ENCODE peak calls at places on chromosomes 4 and X, in six cellular contexts. One of them, this sample, is unnamed.
A peak's percentile ranks its signal among the peaks of the same experiment; 100 is the strongest.

GRCh38 chr4:122259849-122260248 is 107.7 kb downstream of the BLTP1 start:
- DNase-seq in NCI-H1694 treated with DMSO at 0.1 percent for 48 hours: no peak
- DNase-seq in GM04503: no peak
- DNase-seq in AG08396: no peak
- DNase-seq in germinal center: no peak
- DNase-seq in cardiac muscle cell: no peak
- DNase-seq in this sample: no peak

GRCh38 chrX:135264210-135264609 is 12.3 kb downstream of the ETDA start:
- DNase-seq in NCI-H1694 treated with DMSO at 0.1 percent for 48 hours: no peak
- DNase-seq in GM04503: no peak
- DNase-seq in AG08396: no peak
- DNase-seq in germinal center: no peak
- DNase-seq in cardiac muscle cell: no peak
- DNase-seq in this sample: no peak

GRCh38 chrX:313546-313945 is 5.0 kb downstream of the GTPBP6 start:
- DNase-seq in NCI-H1694 treated with DMSO at 0.1 percent for 48 hours: no peak
- DNase-seq in GM04503: no peak
- DNase-seq in AG08396: no peak
- DNase-seq in germinal center: no peak
- DNase-seq in cardiac muscle cell: no peak
- DNase-seq in this sample: no peak

GRCh38 chrX:96483642-96484160 is 200.9 kb upstream of the DIAPH2 start:
- DNase-seq in NCI-H1694 treated with DMSO at 0.1 percent for 48 hours: no peak
- DNase-seq in GM04503: no peak
- DNase-seq in AG08396: no peak
- DNase-seq in germinal center: no peak
- DNase-seq in cardiac muscle cell: no peak
- DNase-seq in this sample: no peak

GRCh38 chr4:139454111-139454600 is at the start of gene RAB33B:
- DNase-seq in NCI-H1694 treated with DMSO at 0.1 percent for 48 hours: no peak
- DNase-seq in GM04503: peak; percentile 47
- DNase-seq in AG08396: no peak
- DNase-seq in germinal center: peak; percentile 41
- DNase-seq in cardiac muscle cell: peak; percentile 94
- DNase-seq in this sample: no peak

GRCh38 chr4:107825072-107825789 is 499 bp downstream of the SGMS2 start:
- DNase-seq in NCI-H1694 treated with DMSO at 0.1 percent for 48 hours: no peak
- DNase-seq in GM04503: no peak
- DNase-seq in AG08396: peak; percentile 59
- DNase-seq in germinal center: peak; percentile 8
- DNase-seq in cardiac muscle cell: peak; percentile 65
- DNase-seq in this sample: no peak

GRCh38 chr4:64385177-64385549 is 24.1 kb downstream of the TECRL start:
- DNase-seq in NCI-H1694 treated with DMSO at 0.1 percent for 48 hours: no peak
- DNase-seq in GM04503: no peak
- DNase-seq in AG08396: no peak
- DNase-seq in germinal center: no peak
- DNase-seq in cardiac muscle cell: no peak
- DNase-seq in this sample: no peak

GRCh38 chrX:106952988-106953387 is 32.8 kb downstream of the CLDN2 start:
- DNase-seq in NCI-H1694 treated with DMSO at 0.1 percent for 48 hours: peak; percentile 14
- DNase-seq in GM04503: no peak
- DNase-seq in AG08396: no peak
- DNase-seq in germinal center: peak; percentile 2
- DNase-seq in cardiac muscle cell: peak; percentile 48
- DNase-seq in this sample: no peak

GRCh38 chrX:118571829-118572228 is 76.2 kb downstream of the DOCK11 start:
- DNase-seq in NCI-H1694 treated with DMSO at 0.1 percent for 48 hours: no peak
- DNase-seq in GM04503: no peak
- DNase-seq in AG08396: peak; percentile 6
- DNase-seq in germinal center: no peak
- DNase-seq in cardiac muscle cell: peak; percentile 69
- DNase-seq in this sample: no peak

GRCh38 chr4:126778348-126778747 is 854.4 kb upstream of the INTU start:
- DNase-seq in NCI-H1694 treated with DMSO at 0.1 percent for 48 hours: no peak
- DNase-seq in GM04503: peak; percentile 56
- DNase-seq in AG08396: peak; percentile 37
- DNase-seq in germinal center: no peak
- DNase-seq in cardiac muscle cell: peak; percentile 80
- DNase-seq in this sample: no peak

GRCh38 chrX:120697053-120697452 is 67.2 kb upstream of the C1GALT1C1 start:
- DNase-seq in NCI-H1694 treated with DMSO at 0.1 percent for 48 hours: no peak
- DNase-seq in GM04503: no peak
- DNase-seq in AG08396: no peak
- DNase-seq in germinal center: no peak
- DNase-seq in cardiac muscle cell: no peak
- DNase-seq in this sample: no peak

GRCh38 chrX:129772796-129773431 is 6.8 kb upstream of the SASH3 start:
- DNase-seq in NCI-H1694 treated with DMSO at 0.1 percent for 48 hours: no peak
- DNase-seq in GM04503: no peak
- DNase-seq in AG08396: no peak
- DNase-seq in germinal center: peak; percentile 65
- DNase-seq in cardiac muscle cell: no peak
- DNase-seq in this sample: no peak

GRCh38 chr4:183960021-183960420 is 54.9 kb downstream of the STOX2 start:
- DNase-seq in NCI-H1694 treated with DMSO at 0.1 percent for 48 hours: peak; percentile 84
- DNase-seq in GM04503: no peak
- DNase-seq in AG08396: peak; percentile 38
- DNase-seq in germinal center: no peak
- DNase-seq in cardiac muscle cell: peak; percentile 84
- DNase-seq in this sample: no peak

GRCh38 chr4:28921886-28922285 is 1798.3 kb upstream of the PCDH7 start:
- DNase-seq in NCI-H1694 treated with DMSO at 0.1 percent for 48 hours: no peak
- DNase-seq in GM04503: no peak
- DNase-seq in AG08396: no peak
- DNase-seq in germinal center: no peak
- DNase-seq in cardiac muscle cell: no peak
- DNase-seq in this sample: no peak

GRCh38 chr4:106929248-106929647 is 106.9 kb downstream of the DKK2 start:
- DNase-seq in NCI-H1694 treated with DMSO at 0.1 percent for 48 hours: no peak
- DNase-seq in GM04503: no peak
- DNase-seq in AG08396: no peak
- DNase-seq in germinal center: no peak
- DNase-seq in cardiac muscle cell: no peak
- DNase-seq in this sample: no peak

GRCh38 chrX:131675596-131676194 is 131.8 kb downstream of the OR13H1 start:
- DNase-seq in NCI-H1694 treated with DMSO at 0.1 percent for 48 hours: peak; percentile 15
- DNase-seq in GM04503: no peak
- DNase-seq in AG08396: peak; percentile 28
- DNase-seq in germinal center: peak; percentile 3
- DNase-seq in cardiac muscle cell: peak; percentile 1
- DNase-seq in this sample: no peak

GRCh38 chr4:47567511-47567910 is 82.4 kb downstream of the ATP10D start:
- DNase-seq in NCI-H1694 treated with DMSO at 0.1 percent for 48 hours: no peak
- DNase-seq in GM04503: no peak
- DNase-seq in AG08396: no peak
- DNase-seq in germinal center: no peak
- DNase-seq in cardiac muscle cell: no peak
- DNase-seq in this sample: no peak

GRCh38 chr4:71259305-71259704 is 79.5 kb upstream of the SLC4A4 start:
- DNase-seq in NCI-H1694 treated with DMSO at 0.1 percent for 48 hours: no peak
- DNase-seq in GM04503: no peak
- DNase-seq in AG08396: no peak
- DNase-seq in germinal center: no peak
- DNase-seq in cardiac muscle cell: no peak
- DNase-seq in this sample: no peak

GRCh38 chr4:28010543-28011235 is 1150.0 kb downstream of the STIM2 start:
- DNase-seq in NCI-H1694 treated with DMSO at 0.1 percent for 48 hours: no peak
- DNase-seq in GM04503: no peak
- DNase-seq in AG08396: no peak
- DNase-seq in germinal center: no peak
- DNase-seq in cardiac muscle cell: peak; percentile 9
- DNase-seq in this sample: no peak

GRCh38 chr4:7368296-7368695 is 66.4 kb downstream of the PSAPL1 start:
- DNase-seq in NCI-H1694 treated with DMSO at 0.1 percent for 48 hours: no peak
- DNase-seq in GM04503: no peak
- DNase-seq in AG08396: no peak
- DNase-seq in germinal center: no peak
- DNase-seq in cardiac muscle cell: no peak
- DNase-seq in this sample: no peak

GRCh38 chr4:60565558-60565957 is 634.6 kb upstream of the ADGRL3 start:
- DNase-seq in NCI-H1694 treated with DMSO at 0.1 percent for 48 hours: no peak
- DNase-seq in GM04503: no peak
- DNase-seq in AG08396: no peak
- DNase-seq in germinal center: no peak
- DNase-seq in cardiac muscle cell: no peak
- DNase-seq in this sample: no peak

GRCh38 chr4:107734120-107734519 is 14.1 kb upstream of the PAPSS1 start:
- DNase-seq in NCI-H1694 treated with DMSO at 0.1 percent for 48 hours: no peak
- DNase-seq in GM04503: no peak
- DNase-seq in AG08396: no peak
- DNase-seq in germinal center: no peak
- DNase-seq in cardiac muscle cell: peak; percentile 31
- DNase-seq in this sample: no peak

GRCh38 chr4:123209436-123209835 is 187.2 kb upstream of the SPRY1 start:
- DNase-seq in NCI-H1694 treated with DMSO at 0.1 percent for 48 hours: no peak
- DNase-seq in GM04503: no peak
- DNase-seq in AG08396: no peak
- DNase-seq in germinal center: no peak
- DNase-seq in cardiac muscle cell: peak; percentile 17
- DNase-seq in this sample: no peak

GRCh38 chr4:3306465-3306864 is 13.6 kb downstream of the RGS12 start:
- DNase-seq in NCI-H1694 treated with DMSO at 0.1 percent for 48 hours: no peak
- DNase-seq in GM04503: no peak
- DNase-seq in AG08396: no peak
- DNase-seq in germinal center: no peak
- DNase-seq in cardiac muscle cell: no peak
- DNase-seq in this sample: no peak

GRCh38 chr4:13522282-13523104 is 21.8 kb downstream of the NKX3-2 start:
- DNase-seq in NCI-H1694 treated with DMSO at 0.1 percent for 48 hours: no peak
- DNase-seq in GM04503: no peak
- DNase-seq in AG08396: peak; percentile 8
- DNase-seq in germinal center: peak; percentile 3
- DNase-seq in cardiac muscle cell: no peak
- DNase-seq in this sample: no peak

GRCh38 chrX:109740076-109740809 is 7.2 kb upstream of the ACSL4 start:
- DNase-seq in NCI-H1694 treated with DMSO at 0.1 percent for 48 hours: no peak
- DNase-seq in GM04503: no peak
- DNase-seq in AG08396: peak; percentile 22
- DNase-seq in germinal center: no peak
- DNase-seq in cardiac muscle cell: peak; percentile 64
- DNase-seq in this sample: no peak

GRCh38 chr4:35918491-35918977 is 325.8 kb downstream of the ARAP2 start:
- DNase-seq in NCI-H1694 treated with DMSO at 0.1 percent for 48 hours: no peak
- DNase-seq in GM04503: no peak
- DNase-seq in AG08396: no peak
- DNase-seq in germinal center: no peak
- DNase-seq in cardiac muscle cell: no peak
- DNase-seq in this sample: no peak

GRCh38 chr4:134812611-134813010 is 611.0 kb upstream of the PABPC4L start:
- DNase-seq in NCI-H1694 treated with DMSO at 0.1 percent for 48 hours: no peak
- DNase-seq in GM04503: no peak
- DNase-seq in AG08396: no peak
- DNase-seq in germinal center: no peak
- DNase-seq in cardiac muscle cell: no peak
- DNase-seq in this sample: no peak

GRCh38 chr4:94819779-94820178 is 62.0 kb downstream of the BMPR1B start:
- DNase-seq in NCI-H1694 treated with DMSO at 0.1 percent for 48 hours: no peak
- DNase-seq in GM04503: no peak
- DNase-seq in AG08396: no peak
- DNase-seq in germinal center: no peak
- DNase-seq in cardiac muscle cell: no peak
- DNase-seq in this sample: no peak

This sample was measured in activated CD4-positive, CD25-positive, alpha-beta regulatory T cell.